ENCODE peak calls at places on chromosome 16, in six cellular contexts. C is upper lobe of right lung; O is IMR-90; A is CD8-positive, alpha-beta T cell; H is osteocyte; W is PC-3. U is an unnamed sample.

GRCh38 chr16:11474617-11475291 is 112.0 kb downstream of the LITAF start:
- DNase-seq in C (peak), O (no peak), A (no peak), W (peak), H (no peak), U (no peak)

GRCh38 chr16:63403792-63404191 is 1367.6 kb upstream of the CDH8 start:
- DNase-seq in W (no peak), H (no peak), C (no peak), A (no peak), O (no peak), U (no peak)

GRCh38 chr16:81121474-81121990 is 25.3 kb upstream of the GCSH start:
- DNase-seq in H (no peak), A (no peak), C (no peak), W (no peak), O (no peak), U (no peak)

GRCh38 chr16:7239547-7239946 is 93.1 kb upstream of the RBFOX1 start:
- DNase-seq in W (no peak), H (no peak), C (no peak), A (no peak), O (no peak), U (no peak)

GRCh38 chr16:76705883-76706282 is 428.7 kb downstream of the CNTNAP4 start:
- DNase-seq in O (no peak), W (peak), C (no peak), H (no peak), A (no peak), U (no peak)

GRCh38 chr16:69763557-69763942 is 1.4 kb downstream of the WWP2 start:
- DNase-seq in O (no peak), H (no peak), W (no peak), C (no peak), A (no peak), U (no peak)

GRCh38 chr16:50416388-50416787 is 47.6 kb upstream of the BRD7 start:
- DNase-seq in O (no peak), C (no peak), A (no peak), H (no peak), W (no peak), U (no peak)

GRCh38 chr16:8675183-8676159 is 1.1 kb downstream of the ABAT start:
- DNase-seq in H (no peak), O (no peak), A (peak), W (no peak), C (no peak), U (no peak)

DNA sequence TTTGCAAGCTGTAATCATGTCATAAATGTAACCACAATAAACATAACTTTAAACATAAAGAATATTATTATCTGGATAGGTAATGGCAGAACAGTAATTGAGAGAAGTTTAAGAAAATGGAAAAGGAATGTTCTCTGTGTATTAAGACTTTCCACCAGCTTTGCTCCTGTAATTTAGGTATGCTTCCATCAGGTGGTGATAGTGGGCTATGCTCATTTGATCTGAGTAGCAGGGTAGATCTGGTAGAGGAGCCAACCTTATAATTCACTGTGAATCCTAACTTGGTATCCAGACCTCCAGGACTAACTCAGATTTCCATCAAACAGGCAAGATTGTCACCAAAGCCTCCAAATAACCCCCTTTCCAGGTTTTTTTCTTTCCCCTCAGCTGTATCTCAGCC is 137.9 kb upstream of the ZKSCAN2 start:
- DNase-seq in O (no peak), W (peak), A (no peak), H (no peak), C (no peak), U (no peak)
- TF ChIP-seq CTCF in O (no peak), W (peak), A (no peak), H (no peak), C (no peak), U (no peak)

GRCh38 chr16:54193656-54194007 is 93.0 kb downstream of the IRX3 start:
- DNase-seq in O (peak), A (no peak), C (peak), W (peak), H (no peak), U (peak)
- TF ChIP-seq CTCF in O (peak), A (no peak), C (peak), W (peak), H (peak), U (peak)

GRCh38 chr16:85882181-85882810 is 16.7 kb upstream of the IRF8 start:
- DNase-seq in C (no peak), A (no peak), H (no peak), O (no peak), W (no peak), U (no peak)

GRCh38 chr16:85878407-85878806 is 20.6 kb upstream of the IRF8 start:
- DNase-seq in W (no peak), A (no peak), H (no peak), C (no peak), O (no peak), U (no peak)

GRCh38 chr16:85879975-85880831 is 18.8 kb upstream of the IRF8 start:
- DNase-seq in W (no peak), O (no peak), A (no peak), H (no peak), C (no peak), U (no peak)

GRCh38 chr16:85881436-85881835 is 17.5 kb upstream of the IRF8 start:
- DNase-seq in A (no peak), H (no peak), C (no peak), O (no peak), W (no peak), U (no peak)

GRCh38 chr16:85878875-85879274 is 20.1 kb upstream of the IRF8 start:
- DNase-seq in O (peak), C (no peak), A (no peak), W (peak), H (no peak), U (peak)
- TF ChIP-seq CTCF in O (peak), C (no peak), A (no peak), W (no peak), H (no peak), U (no peak)

GRCh38 chr16:2967721-2968161 is 1.4 kb upstream of the PAQR4 start:
- DNase-seq in C (no peak), W (no peak), H (no peak), A (peak), O (no peak), U (no peak)

GRCh38 chr16:2967211-2967631 is 1.9 kb upstream of the PAQR4 start:
- DNase-seq in C (no peak), W (no peak), A (peak), O (no peak), H (no peak), U (no peak)

GRCh38 chr16:2966043-2966802 is 2.1 kb downstream of the KREMEN2 start:
- DNase-seq in A (no peak), W (no peak), H (peak), O (no peak), C (no peak), U (no peak)

GRCh38 chr16:2968368-2968737 is 795 bp upstream of the PAQR4 start:
- DNase-seq in C (no peak), H (no peak), A (peak), O (no peak), W (no peak), U (no peak)

DNA sequence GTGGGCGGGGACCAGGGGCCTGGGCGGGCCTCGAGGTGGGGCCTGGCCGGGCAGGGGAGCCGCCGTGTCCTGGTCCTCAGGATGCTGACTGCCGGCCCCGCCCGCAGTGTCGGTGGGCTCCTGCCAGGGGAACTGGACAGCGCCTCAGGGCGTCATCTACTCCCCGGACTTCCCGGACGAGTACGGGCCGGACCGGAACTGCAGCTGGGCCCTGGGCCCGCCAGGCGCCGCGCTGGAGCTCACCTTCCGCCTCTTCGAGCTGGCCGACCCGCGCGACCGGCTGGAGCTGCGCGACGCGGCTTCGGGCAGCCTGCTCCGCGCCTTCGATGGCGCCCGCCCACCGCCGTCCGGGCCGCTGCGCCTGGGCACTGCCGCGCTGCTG is 2.4 kb upstream of the PAQR4 start:
- DNase-seq in C (peak), A (peak), O (no peak), W (no peak), H (no peak), U (no peak)
- TF ChIP-seq CTCF in C (peak), A (no peak), O (no peak), W (no peak), H (no peak), U (no peak)

GRCh38 chr16:54540525-54541180 is 254.1 kb upstream of the IRX3 start:
- DNase-seq in C (peak), O (no peak), H (no peak), W (no peak), A (no peak), U (no peak)

GRCh38 chr16:54542805-54543504 is 256.4 kb upstream of the IRX3 start:
- DNase-seq in H (no peak), O (no peak), C (no peak), A (no peak), W (no peak), U (no peak)

GRCh38 chr16:54533856-54534490 is 247.4 kb upstream of the IRX3 start:
- DNase-seq in H (no peak), C (no peak), O (no peak), A (no peak), W (no peak), U (no peak)

DNA sequence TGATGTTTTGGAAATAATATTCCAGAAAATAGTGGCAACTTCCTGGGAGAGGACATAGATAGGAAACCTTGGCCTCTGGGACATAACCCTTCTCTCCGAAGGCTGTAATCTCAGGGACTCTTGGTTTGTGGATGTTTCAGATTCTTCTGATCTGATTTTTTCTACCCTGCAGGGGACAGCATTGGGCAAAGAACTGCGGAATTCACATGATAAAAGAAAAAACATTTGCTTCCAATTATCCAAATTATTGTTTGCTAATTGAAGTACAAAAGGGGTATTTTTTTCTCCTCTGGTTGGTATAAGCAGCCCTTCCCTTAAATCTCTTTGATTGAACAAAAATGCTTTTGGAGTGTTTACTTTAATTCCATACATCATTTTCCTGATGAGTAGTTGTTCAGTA is 251.7 kb upstream of the IRX3 start:
- DNase-seq in H (no peak), O (no peak), W (no peak), A (no peak), C (no peak), U (no peak)
- TF ChIP-seq CTCF in H (no peak), O (no peak), W (no peak), A (no peak), C (peak), U (peak)

U was measured in HFFc6.